ENCODE peak calls at places on chromosome 1, in nine cellular contexts. E is NCI-H1436, R is lung, Z is OCI-LY7, P is hippocampal formation, D is mucosa of gallbladder, V is MCF 10A, G is A549, H is brain pericyte. T is an unnamed sample.

GRCh38 chr1:229621663-229622062 is 4.3 kb downstream of the TAF5L start:
- DNase-seq in E (no peak), R (no peak), Z (no peak), P (no peak), D (no peak), V (peak), G (no peak), H (no peak), T (no peak)

GRCh38 chr1:14479865-14480264 is 118.6 kb upstream of the KAZN start:
- DNase-seq in E (no peak), R (no peak), Z (no peak), P (no peak), D (no peak), V (no peak), G (no peak), H (no peak), T (peak)

GRCh38 chr1:38292969-38293368 is 246.4 kb upstream of the POU3F1 start:
- DNase-seq in E (no peak), R (no peak), Z (no peak), P (no peak), D (no peak), V (no peak), G (no peak), H (no peak), T (no peak)

GRCh38 chr1:247494746-247495145 is 36.8 kb upstream of the OR2B11 start:
- DNase-seq in E (no peak), R (no peak), Z (no peak), P (no peak), D (no peak), V (peak), G (no peak), H (no peak), T (no peak)

GRCh38 chr1:205585169-205585834 is 46.5 kb downstream of the ELK4 start:
- DNase-seq in E (no peak), R (no peak), Z (no peak), P (no peak), D (no peak), V (no peak), G (no peak), H (no peak), T (no peak)

GRCh38 chr1:67646145-67647035 is 38.6 kb upstream of the GADD45A start:
- DNase-seq in E (peak), R (no peak), Z (no peak), P (no peak), D (no peak), V (no peak), G (no peak), H (peak), T (peak)

GRCh38 chr1:176033879-176034278 is 173.2 kb downstream of the COP1 start:
- DNase-seq in E (no peak), R (no peak), Z (no peak), P (no peak), D (no peak), V (peak), G (no peak), H (peak), T (no peak)

GRCh38 chr1:221416723-221417122 is 325.2 kb downstream of the DUSP10 start:
- DNase-seq in E (no peak), R (no peak), Z (no peak), P (no peak), D (no peak), V (peak), G (no peak), H (no peak), T (no peak)

GRCh38 chr1:9426291-9426711 is 113.0 kb upstream of the SLC25A33 start:
- DNase-seq in E (no peak), R (no peak), Z (peak), P (peak), D (peak), V (no peak), G (no peak), H (no peak), T (no peak)

GRCh38 chr1:176032040-176032645 is 174.9 kb downstream of the COP1 start:
- DNase-seq in E (no peak), R (no peak), Z (no peak), P (no peak), D (no peak), V (no peak), G (no peak), H (no peak), T (no peak)

GRCh38 chr1:1402081-1402900 is 3.2 kb upstream of the CCNL2 start:
- DNase-seq in E (peak), R (no peak), Z (peak), P (no peak), D (no peak), V (peak), G (peak), H (no peak), T (peak)

GRCh38 chr1:156080598-156081173 is 1.6 kb downstream of the MEX3A start:
- DNase-seq in E (no peak), R (no peak), Z (no peak), P (no peak), D (no peak), V (no peak), G (no peak), H (no peak), T (no peak)

GRCh38 chr1:183653468-183653794 is 315 bp upstream of the APOBEC4 start:
- DNase-seq in E (no peak), R (no peak), Z (no peak), P (no peak), D (no peak), V (no peak), G (no peak), H (no peak), T (no peak)

GRCh38 chr1:209802117-209802779 is 3.7 kb downstream of the IRF6 start:
- DNase-seq in E (no peak), R (no peak), Z (no peak), P (no peak), D (peak), V (peak), G (no peak), H (no peak), T (no peak)

GRCh38 chr1:83583351-83584014 is 415.4 kb downstream of the TTLL7 start:
- DNase-seq in E (no peak), R (no peak), Z (no peak), P (no peak), D (peak), V (peak), G (peak), H (no peak), T (peak)

GRCh38 chr1:206456577-206457375 is 13.5 kb upstream of the IKBKE start:
- DNase-seq in E (no peak), R (no peak), Z (no peak), P (no peak), D (no peak), V (peak), G (no peak), H (no peak), T (peak)

GRCh38 chr1:231534703-231535159 is 6.3 kb downstream of the TSNAX start:
- DNase-seq in E (peak), R (no peak), Z (no peak), P (no peak), D (no peak), V (no peak), G (no peak), H (no peak), T (no peak)

GRCh38 chr1:205477759-205478247 is 22.0 kb upstream of the BLACAT1 start:
- DNase-seq in E (peak), R (peak), Z (no peak), P (no peak), D (peak), V (peak), G (peak), H (no peak), T (no peak)

GRCh38 chr1:222167111-222167510 is 380.8 kb downstream of the HHIPL2 start:
- DNase-seq in E (no peak), R (peak), Z (peak), P (no peak), D (peak), V (peak), G (peak), H (no peak), T (peak)

GRCh38 chr1:234933475-234933874 is 195.2 kb downstream of the TOMM20 start:
- DNase-seq in E (no peak), R (peak), Z (peak), P (no peak), D (no peak), V (peak), G (no peak), H (no peak), T (no peak)

GRCh38 chr1:44784094-44785026 is 3.6 kb downstream of the BEST4 start:
- DNase-seq in E (no peak), R (no peak), Z (peak), P (no peak), D (no peak), V (no peak), G (no peak), H (no peak), T (peak)

GRCh38 chr1:88029142-88029541 is 654.9 kb upstream of the PKN2 start:
- DNase-seq in E (no peak), R (no peak), Z (no peak), P (no peak), D (peak), V (no peak), G (peak), H (no peak), T (peak)

GRCh38 chr1:171084879-171085278 is 5.8 kb upstream of the FMO3 start:
- DNase-seq in E (no peak), R (no peak), Z (no peak), P (no peak), D (no peak), V (no peak), G (no peak), H (no peak), T (no peak)

GRCh38 chr1:159211331-159212136 is 6.9 kb downstream of the ACKR1 start:
- DNase-seq in E (peak), R (no peak), Z (peak), P (peak), D (no peak), V (peak), G (peak), H (no peak), T (peak)

GRCh38 chr1:26290416-26291261 is 10.8 kb downstream of the SH3BGRL3 start:
- DNase-seq in E (no peak), R (no peak), Z (peak), P (no peak), D (no peak), V (no peak), G (no peak), H (no peak), T (no peak)

GRCh38 chr1:28273216-28273860 is 14.0 kb downstream of the SESN2 start:
- DNase-seq in E (no peak), R (no peak), Z (no peak), P (no peak), D (no peak), V (no peak), G (no peak), H (no peak), T (no peak)

GRCh38 chr1:6033124-6033523 is 12.6 kb upstream of the KCNAB2 start:
- DNase-seq in E (no peak), R (no peak), Z (no peak), P (no peak), D (no peak), V (no peak), G (no peak), H (no peak), T (no peak)

GRCh38 chr1:22870201-22870871 is 102.3 kb downstream of the LACTBL1 start:
- DNase-seq in E (no peak), R (peak), Z (no peak), P (no peak), D (no peak), V (peak), G (no peak), H (no peak), T (no peak)

GRCh38 chr1:96144636-96145035 is 576.9 kb upstream of the PTBP2 start:
- DNase-seq in E (no peak), R (no peak), Z (no peak), P (no peak), D (no peak), V (no peak), G (no peak), H (no peak), T (peak)